ENCODE peak calls at places on chromosomes 5 and 9, in ten cellular contexts. Q, R, J, Z, D, H, B, F, K and W are unnamed samples.

GRCh38 chr9:14037331-14037730 is 276.6 kb downstream of the NFIB start:
- DNase-seq in Q (no peak), R (no peak), J (no peak), Z (no peak), D (no peak), H (no peak), B (no peak), F (no peak), K (no peak), W (no peak)

GRCh38 chr5:14487896-14488570 is 93.6 kb upstream of the OTULINL start:
- DNase-seq in Q (no peak), R (peak; percentile 73), J (no peak), Z (no peak), D (no peak), H (no peak), B (no peak), F (no peak), K (no peak), W (no peak)

GRCh38 chr5:95804765-95805539 is 17.6 kb downstream of the GLRX start:
- DNase-seq in Q (no peak), R (no peak), J (no peak), Z (no peak), D (no peak), H (no peak), B (no peak), F (no peak), K (no peak), W (no peak)

GRCh38 chr9:129258124-129258822 is 80.2 kb upstream of the IER5L start:
- DNase-seq in Q (peak; percentile 95), R (peak; percentile 99), J (peak; percentile 73), Z (peak; percentile 85), D (peak; percentile 81), H (peak; percentile 89), B (peak; percentile 84), F (peak; percentile 100), K (peak; percentile 61), W (peak; percentile 91)

GRCh38 chr9:124786881-124787573 is 10.1 kb downstream of the OLFML2A start:
- DNase-seq in Q (no peak), R (no peak), J (no peak), Z (no peak), D (peak; percentile 7), H (no peak), B (no peak), F (no peak), K (no peak), W (peak; percentile 41)

GRCh38 chr9:76835571-76836283 is 70.2 kb downstream of the PRUNE2 start:
- DNase-seq in Q (no peak), R (no peak), J (peak; percentile 95), Z (no peak), D (no peak), H (peak; percentile 96), B (no peak), F (peak; percentile 36), K (peak; percentile 66), W (no peak)

GRCh38 chr5:175344331-175345200 is 99.4 kb downstream of the DRD1 start:
- DNase-seq in Q (no peak), R (no peak), J (peak; percentile 86), Z (no peak), D (no peak), H (peak; percentile 8), B (no peak), F (peak; percentile 51), K (no peak), W (no peak)

GRCh38 chr9:135937521-135938489 is 23.4 kb downstream of the UBAC1 start:
- DNase-seq in Q (no peak), R (no peak), J (no peak), Z (no peak), D (no peak), H (no peak), B (no peak), F (no peak), K (no peak), W (no peak)

GRCh38 chr5:78610633-78611032 is 37.9 kb downstream of the LHFPL2 start:
- DNase-seq in Q (no peak), R (no peak), J (peak; percentile 54), Z (no peak), D (no peak), H (no peak), B (no peak), F (no peak), K (no peak), W (no peak)

GRCh38 chr5:107330903-107331302 is 339.8 kb downstream of the EFNA5 start:
- DNase-seq in Q (no peak), R (no peak), J (no peak), Z (no peak), D (no peak), H (no peak), B (no peak), F (no peak), K (no peak), W (no peak)

GRCh38 chr9:111039203-111039907 is 1.1 kb upstream of the LPAR1 start:
- DNase-seq in Q (no peak), R (peak; percentile 45), J (no peak), Z (peak; percentile 29), D (peak; percentile 67), H (no peak), B (no peak), F (peak; percentile 42), K (no peak), W (no peak)
- TF ChIP-seq CTCF in Q (no peak), R (no peak), J (no peak), Z (no peak), D (no peak), H (no peak), B (no peak), F (no peak), K (no peak), W (no peak)

GRCh38 chr5:102554092-102554491 is 55.3 kb upstream of the SLCO6A1 start:
- DNase-seq in Q (no peak), R (peak; percentile 13), J (peak; percentile 30), Z (no peak), D (no peak), H (no peak), B (no peak), F (no peak), K (no peak), W (no peak)

DNA sequence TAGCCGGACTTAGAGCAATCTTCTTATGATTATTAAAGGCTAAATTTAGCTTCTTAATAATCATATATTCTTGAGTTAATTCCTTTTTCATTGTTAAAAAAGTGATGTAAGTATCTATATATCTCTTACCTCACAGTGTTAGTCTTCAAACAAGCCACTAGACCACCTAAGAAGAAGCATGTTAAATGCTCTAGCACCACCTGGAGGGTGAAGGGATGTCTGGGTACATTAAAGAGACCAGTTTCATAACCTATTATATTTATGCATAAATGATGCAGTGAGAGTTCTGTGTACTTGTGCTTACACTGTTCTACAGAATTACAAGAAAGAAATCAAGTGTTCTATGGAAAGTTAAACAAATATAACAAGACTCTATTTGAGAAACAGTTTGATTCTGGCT is 55.9 kb upstream of the SLCO6A1 start:
- DNase-seq in Q (no peak), R (peak; percentile 47), J (no peak), Z (no peak), D (no peak), H (no peak), B (no peak), F (peak; percentile 9), K (no peak), W (no peak)
- TF ChIP-seq CTCF in Q (peak; percentile 20), R (peak; percentile 64), J (no peak), Z (no peak), D (no peak), H (no peak), B (no peak), F (no peak), K (no peak), W (no peak)

GRCh38 chr5:150779397-150780179 is 1.0 kb downstream of the SMIM3 start:
- DNase-seq in Q (no peak), R (no peak), J (peak; percentile 61), Z (peak; percentile 34), D (peak; percentile 21), H (peak; percentile 57), B (no peak), F (no peak), K (no peak), W (no peak)

GRCh38 chr5:150777685-150778084 is 872 bp upstream of the SMIM3 start:
- DNase-seq in Q (no peak), R (no peak), J (no peak), Z (no peak), D (no peak), H (peak; percentile 26), B (no peak), F (no peak), K (no peak), W (no peak)

GRCh38 chr5:150778103-150778516 is 447 bp upstream of the SMIM3 start:
- DNase-seq in Q (no peak), R (peak; percentile 51), J (peak; percentile 76), Z (no peak), D (no peak), H (no peak), B (no peak), F (no peak), K (no peak), W (no peak)

GRCh38 chr5:150780180-150780692 is 1.7 kb downstream of the SMIM3 start:
- DNase-seq in Q (peak; percentile 71), R (no peak), J (peak; percentile 61), Z (peak; percentile 56), D (peak; percentile 59), H (peak; percentile 86), B (no peak), F (no peak), K (no peak), W (peak; percentile 68)

GRCh38 chr5:150778517-150779396 is at the start of gene SMIM3:
- DNase-seq in Q (peak; percentile 88), R (peak; percentile 92), J (peak; percentile 54), Z (peak; percentile 72), D (peak; percentile 86), H (peak; percentile 75), B (peak; percentile 87), F (peak; percentile 75), K (no peak), W (peak; percentile 72)
- TF ChIP-seq CTCF in Q (peak; percentile 45), R (peak; percentile 53), J (no peak), Z (no peak), D (peak; percentile 25), H (peak; percentile 29), B (peak; percentile 37), F (peak; percentile 76), K (peak; percentile 50), W (peak; percentile 67)

DNA sequence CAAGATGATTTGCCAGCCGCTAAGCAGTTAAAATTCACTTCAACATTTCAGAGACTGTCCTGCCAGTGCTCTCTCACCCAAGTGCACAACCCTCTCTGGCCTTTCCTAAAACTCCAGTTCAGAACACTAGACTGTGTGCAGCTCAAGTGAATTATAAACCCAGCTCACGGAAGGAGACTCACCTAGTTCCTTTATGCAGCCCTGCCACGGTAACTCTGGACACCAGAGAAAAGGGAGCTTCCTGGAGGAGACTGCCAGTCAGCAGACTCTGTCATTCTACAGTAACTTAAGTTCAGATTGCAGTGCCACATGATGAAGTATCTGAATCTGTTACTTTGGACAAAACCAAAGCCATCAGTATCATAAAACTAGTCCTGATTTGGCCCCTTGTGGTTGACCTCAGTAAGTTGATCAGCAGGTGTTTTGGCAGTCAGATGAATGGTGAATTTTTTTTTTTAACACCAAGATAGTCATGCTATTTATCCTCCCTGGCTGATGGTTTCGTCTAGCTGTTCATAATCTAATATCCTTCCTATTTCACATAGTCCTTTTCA is 2.7 kb downstream of the MTRR start:
- DNase-seq in Q (no peak), R (no peak), J (no peak), Z (no peak), D (peak; percentile 24), H (no peak), B (no peak), F (no peak), K (no peak), W (no peak)
- TF ChIP-seq CTCF in Q (no peak), R (no peak), J (no peak), Z (no peak), D (no peak), H (no peak), B (no peak), F (no peak), K (no peak), W (no peak)